ENCODE peak calls at places on chromosomes 4 and X, in seven cellular contexts. G, K, C, A, E, F and V are unnamed samples.

GRCh38 chrX:115547448-115547847 is 13.5 kb upstream of the PLS3 start:
- DNase-seq in G (no peak), K (no peak), C (no peak), A (no peak), E (no peak), F (no peak), V (no peak)

GRCh38 chr4:80336582-80336981 is 1.1 kb downstream of the CFAP299 start:
- DNase-seq in G (peak), K (peak), C (peak), A (no peak), E (no peak), F (peak), V (no peak)

GRCh38 chr4:40337081-40337480 is 1.9 kb downstream of the CHRNA9 start:
- DNase-seq in G (no peak), K (no peak), C (no peak), A (no peak), E (no peak), F (no peak), V (peak)

GRCh38 chr4:99151452-99151851 is 7.4 kb upstream of the ADH4 start:
- DNase-seq in G (no peak), K (no peak), C (no peak), A (no peak), E (no peak), F (no peak), V (no peak)

GRCh38 chrX:48703642-48704481 is 7.3 kb downstream of the SUV39H1 start:
- DNase-seq in G (no peak), K (no peak), C (peak), A (no peak), E (no peak), F (no peak), V (no peak)

GRCh38 chrX:54785901-54786300 is 12.2 kb downstream of the ITIH6 start:
- DNase-seq in G (no peak), K (peak), C (no peak), A (no peak), E (no peak), F (no peak), V (no peak)

GRCh38 chr4:88722828-88723227 is 25.2 kb upstream of the NAP1L5 start:
- DNase-seq in G (no peak), K (no peak), C (no peak), A (peak), E (no peak), F (no peak), V (no peak)

GRCh38 chr4:19497692-19498091 is 754.0 kb upstream of the SLIT2 start:
- DNase-seq in G (no peak), K (no peak), C (no peak), A (no peak), E (no peak), F (no peak), V (no peak)

GRCh38 chr4:158760866-158761265 is 8.0 kb upstream of the FNIP2 start:
- DNase-seq in G (no peak), K (no peak), C (peak), A (no peak), E (no peak), F (no peak), V (no peak)

GRCh38 chr4:150366487-150366999 is 215.4 kb upstream of the MAB21L2 start:
- DNase-seq in G (peak), K (peak), C (no peak), A (no peak), E (no peak), F (no peak), V (peak)

GRCh38 chr4:28229092-28229491 is 1368.5 kb downstream of the STIM2 start:
- DNase-seq in G (no peak), K (peak), C (peak), A (no peak), E (no peak), F (no peak), V (no peak)

GRCh38 chr4:6530964-6531363 is 44.0 kb upstream of the MAN2B2 start:
- DNase-seq in G (no peak), K (no peak), C (no peak), A (no peak), E (no peak), F (no peak), V (no peak)

GRCh38 chrX:31796624-31797023 is 724.8 kb upstream of the FTHL17 start:
- DNase-seq in G (no peak), K (no peak), C (no peak), A (no peak), E (no peak), F (no peak), V (no peak)

GRCh38 chrX:132181364-132181763 is 37.9 kb downstream of the RAP2C start:
- DNase-seq in G (no peak), K (no peak), C (no peak), A (peak), E (no peak), F (no peak), V (no peak)

GRCh38 chr4:7761720-7762119 is 177.9 kb downstream of the AFAP1 start:
- DNase-seq in G (no peak), K (peak), C (peak), A (peak), E (peak), F (peak), V (peak)

GRCh38 chr4:118981171-118981838 is 92.7 kb downstream of the SYNPO2 start:
- DNase-seq in G (no peak), K (peak), C (peak), A (no peak), E (no peak), F (no peak), V (no peak)

GRCh38 chrX:22060952-22061351 is 28.8 kb downstream of the PHEX start:
- DNase-seq in G (no peak), K (no peak), C (no peak), A (no peak), E (no peak), F (no peak), V (no peak)

GRCh38 chr4:20268028-20268427 is 16.3 kb downstream of the SLIT2 start:
- DNase-seq in G (no peak), K (no peak), C (peak), A (no peak), E (no peak), F (no peak), V (no peak)

GRCh38 chrX:129833153-129834004 is 10.3 kb downstream of the ZDHHC9 start:
- DNase-seq in G (no peak), K (no peak), C (peak), A (no peak), E (no peak), F (no peak), V (no peak)

GRCh38 chr4:8067274-8067936 is 91.2 kb downstream of the ABLIM2 start:
- DNase-seq in G (no peak), K (no peak), C (no peak), A (peak), E (no peak), F (no peak), V (no peak)

GRCh38 chr4:54657194-54657555 is 582 bp upstream of the KIT start:
- DNase-seq in G (peak), K (no peak), C (no peak), A (no peak), E (no peak), F (no peak), V (no peak)

GRCh38 chr4:168221298-168221697 is 97.3 kb downstream of the DDX60 start:
- DNase-seq in G (peak), K (no peak), C (peak), A (no peak), E (no peak), F (no peak), V (peak)

GRCh38 chr4:127604949-127605709 is 27.6 kb upstream of the INTU start:
- DNase-seq in G (no peak), K (peak), C (peak), A (no peak), E (no peak), F (peak), V (peak)

GRCh38 chr4:140004580-140005314 is 149.2 kb downstream of the MAML3 start:
- DNase-seq in G (peak), K (peak), C (peak), A (peak), E (no peak), F (no peak), V (peak)

GRCh38 chr4:56655627-56656345 is 25.3 kb downstream of the HOPX start:
- DNase-seq in G (no peak), K (peak), C (no peak), A (no peak), E (no peak), F (no peak), V (no peak)

GRCh38 chr4:123244233-123244632 is 152.4 kb upstream of the SPRY1 start:
- DNase-seq in G (no peak), K (no peak), C (no peak), A (peak), E (no peak), F (no peak), V (no peak)

GRCh38 chr4:145108128-145108527 is 10.0 kb downstream of the ABCE1 start:
- DNase-seq in G (no peak), K (no peak), C (no peak), A (no peak), E (no peak), F (no peak), V (no peak)

GRCh38 chr4:2408401-2408958 is 10.0 kb downstream of the ZFYVE28 start:
- DNase-seq in G (no peak), K (peak), C (no peak), A (no peak), E (no peak), F (peak), V (no peak)

GRCh38 chr4:8144359-8144758 is 14.3 kb downstream of the ABLIM2 start:
- DNase-seq in G (no peak), K (peak), C (no peak), A (no peak), E (no peak), F (no peak), V (no peak)

GRCh38 chr4:164467493-164467892 is 286.4 kb upstream of the SMIM31 start:
- DNase-seq in G (no peak), K (no peak), C (no peak), A (no peak), E (no peak), F (no peak), V (no peak)

GRCh38 chr4:1353186-1354055 is 6.4 kb downstream of the UVSSA start:
- DNase-seq in G (no peak), K (no peak), C (no peak), A (no peak), E (no peak), F (no peak), V (no peak)

GRCh38 chr4:185837415-185838103 is 25.6 kb upstream of the SORBS2 start:
- DNase-seq in G (no peak), K (no peak), C (no peak), A (no peak), E (no peak), F (no peak), V (no peak)

GRCh38 chr4:2256781-2257191 is 5.1 kb downstream of the MXD4 start:
- DNase-seq in G (no peak), K (no peak), C (no peak), A (peak), E (no peak), F (no peak), V (no peak)

GRCh38 chr4:149166886-149167285 is 648.8 kb downstream of the IQCM start:
- DNase-seq in G (no peak), K (no peak), C (peak), A (no peak), E (no peak), F (no peak), V (no peak)

GRCh38 chr4:100103671-100104070 is 86.6 kb downstream of the DDIT4L start:
- DNase-seq in G (no peak), K (no peak), C (no peak), A (no peak), E (no peak), F (no peak), V (no peak)

GRCh38 chr4:183628189-183628588 is 30.8 kb downstream of the RWDD4 start:
- DNase-seq in G (no peak), K (no peak), C (no peak), A (no peak), E (no peak), F (no peak), V (no peak)

GRCh38 chr4:159016527-159017137 is 86.2 kb upstream of the RAPGEF2 start:
- DNase-seq in G (no peak), K (peak), C (peak), A (no peak), E (no peak), F (peak), V (no peak)